ENCODE peak calls at places on chromosomes 5 and 9, in ten cellular contexts. D is naive thymus-derived CD4-positive, alpha-beta T cell; T is left kidney; I is amygdala; P is cardiac septum; U is lower lobe of right lung; Y is T-cell; A is RCC 7860; K is iris pigment epithelial cell; B is AG04449. H is an unnamed sample.
A peak's percentile ranks its signal among the peaks of the same experiment; 100 is the strongest.

GRCh38 chr5:98783051-98783649 is 9.7 kb downstream of the RGMB start:
- DNase-seq in D (no peak), T (no peak), I (no peak), P (no peak), U (no peak), Y (no peak), A (no peak), K (no peak), B (no peak), H (no peak)

GRCh38 chr9:28808042-28808441 is 1234.8 kb upstream of the C9orf72 start:
- DNase-seq in D (no peak), T (peak; percentile 19), I (no peak), P (no peak), U (no peak), Y (no peak), A (peak; percentile 34), K (peak; percentile 22), B (no peak), H (no peak)

GRCh38 chr5:150043657-150044333 is 42.6 kb downstream of the CSF1R start:
- DNase-seq in D (no peak), T (no peak), I (no peak), P (no peak), U (no peak), Y (no peak), A (no peak), K (no peak), B (no peak), H (no peak)

GRCh38 chr5:150544606-150545219 is 36.8 kb downstream of the NDST1 start:
- DNase-seq in D (peak; percentile 19), T (peak; percentile 81), I (peak; percentile 43), P (peak; percentile 90), U (peak; percentile 86), Y (peak; percentile 33), A (peak; percentile 60), K (peak; percentile 41), B (no peak), H (no peak)

GRCh38 chr5:169934990-169935389 is 45.3 kb downstream of the INSYN2B start:
- DNase-seq in D (no peak), T (no peak), I (no peak), P (no peak), U (no peak), Y (no peak), A (no peak), K (peak; percentile 30), B (no peak), H (no peak)

GRCh38 chr5:147822686-147823491 is 8.6 kb downstream of the SPINK1 start:
- DNase-seq in D (peak; percentile 36), T (peak; percentile 83), I (peak; percentile 11), P (no peak), U (no peak), Y (peak; percentile 6), A (peak; percentile 34), K (peak; percentile 74), B (peak; percentile 17), H (no peak)

GRCh38 chr9:136955943-136956335 is 3.9 kb downstream of the LCN12 start:
- DNase-seq in D (no peak), T (no peak), I (no peak), P (no peak), U (no peak), Y (no peak), A (no peak), K (no peak), B (no peak), H (no peak)

GRCh38 chr5:34914671-34915138 is 599 bp downstream of the RAD1 start:
- DNase-seq in D (no peak), T (no peak), I (peak; percentile 41), P (no peak), U (peak; percentile 52), Y (no peak), A (peak; percentile 46), K (peak; percentile 76), B (no peak), H (no peak)

GRCh38 chr5:35656721-35657120 is 39.1 kb downstream of the SPEF2 start:
- DNase-seq in D (no peak), T (no peak), I (no peak), P (no peak), U (no peak), Y (no peak), A (no peak), K (peak; percentile 9), B (peak; percentile 42), H (no peak)

GRCh38 chr5:132662925-132663770 is 5.2 kb downstream of the IL13 start:
- DNase-seq in D (no peak), T (peak; percentile 41), I (no peak), P (no peak), U (no peak), Y (no peak), A (no peak), K (peak; percentile 35), B (no peak), H (no peak)

GRCh38 chr9:115134941-115135340 is 17.0 kb upstream of the TNC start:
- DNase-seq in D (no peak), T (no peak), I (no peak), P (no peak), U (no peak), Y (no peak), A (no peak), K (no peak), B (no peak), H (no peak)

GRCh38 chr5:79956173-79956670 is 34.8 kb downstream of the MTX3 start:
- DNase-seq in D (no peak), T (no peak), I (no peak), P (no peak), U (no peak), Y (no peak), A (peak; percentile 45), K (peak; percentile 26), B (no peak), H (no peak)

GRCh38 chr5:171207256-171207866 is 101.7 kb upstream of the TLX3 start:
- DNase-seq in D (no peak), T (peak; percentile 74), I (no peak), P (no peak), U (no peak), Y (no peak), A (peak; percentile 28), K (peak; percentile 52), B (no peak), H (no peak)

H was measured in vagina.